ENCODE peak calls at places on chromosomes 6 and 20, in four cellular contexts. Y is brain microvascular endothelial cell, Q is heart left ventricle, T is A549. Z is an unnamed sample.

GRCh38 chr6:31529329-31530150 is 778 bp downstream of the MCCD1 start:
- DNase-seq in Y (no peak), Q (no peak), T (no peak), Z (no peak)

GRCh38 chr6:31659649-31660223 is 842 bp downstream of the C6orf47 start:
- DNase-seq in Y (no peak), Q (no peak), T (no peak), Z (no peak)

GRCh38 chr6:163583558-163583957 is 169.0 kb downstream of the QKI start:
- DNase-seq in Y (no peak), Q (no peak), T (peak; percentile 13), Z (no peak)

GRCh38 chr6:98835149-98836024 is 1.0 kb downstream of the POU3F2 start:
- DNase-seq in Y (no peak), Q (no peak), T (peak; percentile 9), Z (no peak)

GRCh38 chr6:105573556-105573955 is 170.7 kb upstream of the PREP start:
- DNase-seq in Y (no peak), Q (no peak), T (no peak), Z (no peak)

GRCh38 chr20:46673394-46674252 is 15.6 kb downstream of the TP53RK start:
- DNase-seq in Y (no peak), Q (no peak), T (no peak), Z (no peak)

GRCh38 chr20:57040924-57041323 is 225.5 kb downstream of the BMP7 start:
- DNase-seq in Y (peak; percentile 51), Q (no peak), T (peak; percentile 27), Z (no peak)

GRCh38 chr6:29505808-29506207 is 18.1 kb upstream of the MAS1L start:
- DNase-seq in Y (no peak), Q (no peak), T (no peak), Z (no peak)

GRCh38 chr6:32837651-32838113 is 857 bp downstream of the TAP2 start:
- DNase-seq in Y (no peak), Q (no peak), T (no peak), Z (no peak)

GRCh38 chr6:19837511-19838441 is 606 bp downstream of the ID4 start:
- DNase-seq in Y (no peak), Q (peak; percentile 27), T (peak; percentile 17), Z (no peak)

GRCh38 chr6:19839237-19839546 is 2.0 kb downstream of the ID4 start:
- DNase-seq in Y (no peak), Q (no peak), T (no peak), Z (no peak)

GRCh38 chr6:19838442-19839236 is 1.5 kb downstream of the ID4 start:
- DNase-seq in Y (no peak), Q (peak; percentile 25), T (peak; percentile 27), Z (no peak)

GRCh38 chr6:19841181-19841580 is 4.0 kb downstream of the ID4 start:
- DNase-seq in Y (no peak), Q (no peak), T (no peak), Z (no peak)

GRCh38 chr6:19839788-19840187 is 2.6 kb downstream of the ID4 start:
- DNase-seq in Y (no peak), Q (no peak), T (no peak), Z (no peak)
- H3K4me3 ChIP-seq in Y (no peak overlapping the region), Q (peak overlapping the region; percentile 62), T (peak overlapping the region; percentile 59), Z (no peak overlapping the region)

DNA sequence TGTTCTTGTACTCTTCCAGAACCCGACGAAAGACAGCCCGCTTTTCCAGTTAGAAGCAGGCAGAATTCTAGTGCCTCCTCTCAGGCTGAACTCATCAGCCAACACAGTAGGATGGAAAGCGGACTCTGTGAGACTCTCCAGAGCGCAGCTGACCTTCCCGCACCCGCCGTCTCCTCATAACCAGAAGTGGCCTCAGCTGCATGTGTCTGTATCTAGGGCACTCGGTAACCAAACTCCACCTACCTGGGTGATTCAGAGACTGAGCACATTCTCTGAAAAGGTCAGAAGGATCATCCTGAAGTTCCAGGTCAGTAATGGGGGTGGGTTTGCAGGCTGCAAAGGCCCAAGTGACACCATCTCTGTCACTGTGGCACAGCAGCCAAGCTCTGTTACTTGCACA is 66.7 kb upstream of the NFATC2 start:
- DNase-seq in Y (no peak), Q (no peak), T (no peak), Z (no peak)
- TF ChIP-seq CTCF in Y (no peak), Q (no peak), T (no peak), Z (no peak)

DNA sequence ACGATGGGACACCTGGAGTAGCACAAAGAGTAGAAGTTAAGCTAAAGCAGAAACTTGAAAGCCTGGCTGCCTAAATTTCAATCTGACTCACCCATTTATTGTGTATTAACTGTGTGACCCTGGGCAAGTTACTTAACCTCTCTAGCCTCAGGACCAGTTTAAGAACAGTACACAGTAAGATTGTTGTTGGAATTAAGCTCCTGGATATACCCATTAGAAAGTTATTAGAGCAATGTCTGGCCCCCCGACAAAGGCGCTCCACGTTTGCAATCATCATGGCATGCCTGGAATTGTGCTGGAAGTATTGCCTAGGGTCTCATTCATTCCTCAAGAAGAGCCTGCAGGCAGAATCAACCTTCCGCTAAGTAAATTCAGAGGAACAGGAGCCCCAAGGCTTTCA is 1.4 kb downstream of the SDC4 start:
- DNase-seq in Y (no peak), Q (no peak), T (no peak), Z (no peak)
- H3K4me3 ChIP-seq in Y (peak overlapping the region; percentile 83), Q (peak overlapping the region; percentile 77), T (peak overlapping the region; percentile 86), Z (no peak overlapping the region)

GRCh38 chr6:47072667-47073066 is 30.5 kb upstream of the ADGRF1 start:
- DNase-seq in Y (no peak), Q (no peak), T (no peak), Z (no peak)

GRCh38 chr6:47071681-47072080 is 29.5 kb upstream of the ADGRF1 start:
- DNase-seq in Y (no peak), Q (no peak), T (no peak), Z (no peak)

GRCh38 chr6:47075168-47075567 is 33.0 kb upstream of the ADGRF1 start:
- DNase-seq in Y (no peak), Q (no peak), T (no peak), Z (no peak)

GRCh38 chr6:47075741-47076421 is 33.7 kb upstream of the ADGRF1 start:
- DNase-seq in Y (no peak), Q (no peak), T (no peak), Z (no peak)

DNA sequence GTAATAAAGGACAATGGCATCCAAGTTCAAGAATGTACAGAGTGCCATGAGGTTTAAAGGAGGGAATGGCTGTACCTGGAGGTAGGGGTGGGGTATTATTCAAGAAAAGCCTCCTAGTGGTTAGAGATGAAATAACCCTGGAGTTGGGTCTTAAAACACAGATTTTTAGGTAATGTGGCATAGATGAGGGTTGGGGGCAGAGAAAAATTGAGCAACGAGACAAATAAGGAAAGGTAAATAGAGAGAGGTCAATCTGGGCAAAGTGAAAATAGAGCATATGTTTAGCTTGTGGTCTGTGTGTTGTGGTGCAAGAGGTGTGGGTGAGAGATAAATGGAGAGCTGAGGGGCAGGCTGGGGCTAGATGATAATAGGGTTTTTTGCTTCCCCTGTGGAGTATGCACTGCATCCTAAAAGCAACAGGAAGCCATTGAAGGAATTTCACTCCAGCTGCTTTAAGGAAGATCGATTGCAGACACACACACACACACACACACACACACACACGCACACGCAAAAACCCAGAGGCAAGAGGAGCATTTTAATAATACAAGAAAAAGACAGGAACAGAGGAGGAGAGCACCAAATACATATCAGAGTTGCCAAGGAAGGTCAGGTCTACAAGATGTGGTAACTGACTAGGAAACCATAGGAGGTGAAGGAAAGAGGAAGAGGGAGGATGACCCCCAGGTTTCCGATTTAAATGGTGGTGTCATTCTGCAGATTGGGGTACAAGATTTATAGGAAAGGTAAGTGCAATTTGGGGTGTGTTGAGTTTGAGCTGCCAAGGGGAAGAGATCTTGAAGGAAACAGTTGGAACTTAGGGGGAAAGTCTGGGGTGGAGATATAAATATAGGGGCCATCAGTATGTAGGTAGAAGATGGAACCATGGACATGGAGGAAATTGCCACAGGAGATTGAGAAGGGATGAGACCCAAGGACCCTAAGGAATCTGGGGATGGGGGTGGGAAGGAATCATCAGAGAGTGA is 31.3 kb upstream of the ADGRF1 start:
- DNase-seq in Y (no peak), Q (no peak), T (no peak), Z (no peak)
- TF ChIP-seq CTCF in Y (peak; percentile 49), Q (no peak), T (no peak), Z (peak; percentile 42)

DNA sequence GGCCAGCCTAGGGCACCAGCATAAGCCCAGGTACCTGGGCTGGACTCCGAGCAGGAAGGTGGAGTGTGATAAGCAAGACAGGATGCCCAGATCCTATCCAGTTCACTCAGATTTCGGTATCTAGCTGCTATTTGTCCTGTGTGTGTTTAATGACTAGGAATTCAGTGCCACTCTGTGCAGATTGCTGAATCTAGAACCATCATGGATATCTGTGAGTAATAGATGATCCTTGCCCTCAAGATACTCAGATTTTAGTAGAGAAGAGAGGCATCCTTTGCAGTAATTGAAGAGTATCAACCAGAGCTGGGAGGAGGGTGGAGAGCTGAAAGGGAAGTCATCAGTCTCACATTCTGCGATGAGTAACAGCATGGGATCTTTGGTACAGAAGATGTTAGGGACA is 155.0 kb upstream of the ARID1B start:
- DNase-seq in Y (no peak), Q (no peak), T (no peak), Z (no peak)
- H3K4me3 ChIP-seq in Y (no peak overlapping the region), Q (no peak overlapping the region), T (no peak overlapping the region), Z (no peak overlapping the region)

GRCh38 chr6:1474205-1474604 is 84.8 kb downstream of the FOXF2 start:
- DNase-seq in Y (no peak), Q (no peak), T (no peak), Z (no peak)
- TF ChIP-seq CTCF in Y (peak; percentile 38), Q (no peak), T (no peak), Z (peak; percentile 44)

DNA sequence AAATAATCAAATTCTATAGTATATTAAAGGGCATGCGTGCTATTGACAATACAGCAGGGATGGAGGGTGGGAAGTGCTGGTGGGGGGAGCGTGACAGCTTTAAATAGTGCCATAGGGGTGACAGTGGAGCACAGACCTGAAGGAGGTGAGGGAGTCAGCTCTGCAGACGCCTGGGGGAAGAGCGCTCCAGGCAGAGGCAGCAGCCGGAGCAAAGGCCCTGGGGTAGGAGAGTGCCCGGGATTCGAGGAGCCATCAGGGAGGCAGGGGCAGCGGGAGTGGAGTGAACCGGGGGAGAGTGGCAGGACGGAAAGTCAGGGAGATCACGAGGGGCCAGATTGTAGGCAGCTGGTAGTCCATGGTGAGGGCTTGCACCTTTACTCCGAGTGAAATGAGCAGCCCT is 78.4 kb upstream of the CCDC167 start:
- DNase-seq in Y (no peak), Q (no peak), T (no peak), Z (no peak)
- H3K4me3 ChIP-seq in Y (no peak overlapping the region), Q (no peak overlapping the region), T (no peak overlapping the region), Z (no peak overlapping the region)

GRCh38 chr20:37534401-37535157 is 6.9 kb upstream of the BLCAP start:
- DNase-seq in Y (peak; percentile 86), Q (peak; percentile 43), T (peak; percentile 79), Z (peak; percentile 90)
- TF ChIP-seq CTCF in Y (peak; percentile 76), Q (peak; percentile 82), T (peak; percentile 92), Z (peak; percentile 83)

Z was measured in GM12864.